ENCODE peak calls at places on chromosomes 13 and 19, in five cellular contexts. G is H1, J is stomach, Y is tibial nerve, R is ovary. X is an unnamed sample. For H3K27me3 and H3K4me1, the result is how much of the 10 kb centered on the place peaks cover.

GRCh38 chr19:17605761-17606745 is 50.6 kb downstream of the COLGALT1 start:
- DNase-seq in Y (peak), R (peak), J (peak), G (peak), X (peak)

GRCh38 chr19:34155686-34156085 is 16.6 kb upstream of the LSM14A start:
- DNase-seq in G (no peak), R (no peak), Y (no peak), J (no peak), X (no peak)

GRCh38 chr13:94009696-94010095 is 469.8 kb downstream of the DCT start:
- DNase-seq in R (no peak), Y (no peak), J (no peak), G (no peak), X (no peak)

GRCh38 chr13:21546372-21546771 is 57.6 kb downstream of the MICU2 start:
- DNase-seq in R (no peak), G (no peak), Y (no peak), J (no peak), X (no peak)

GRCh38 chr13:110913911-110914292 is 967 bp downstream of the ANKRD10 start:
- DNase-seq in R (no peak), J (no peak), Y (no peak), G (no peak), X (no peak)

GRCh38 chr13:61908906-61909305 is 493.3 kb upstream of the PCDH20 start:
- DNase-seq in Y (no peak), J (no peak), R (no peak), G (no peak), X (no peak)

GRCh38 chr19:55158848-55159793 is 1.6 kb upstream of the TNNI3 start:
- DNase-seq in Y (no peak), R (no peak), J (no peak), G (no peak), X (no peak)

GRCh38 chr19:40872209-40872608 is 9.8 kb downstream of the CYP2A7 start:
- DNase-seq in J (no peak), G (no peak), R (no peak), Y (no peak), X (no peak)

GRCh38 chr19:42124386-42124901 is 7.8 kb downstream of the POU2F2 start:
- DNase-seq in G (no peak), Y (no peak), J (no peak), R (no peak), X (no peak)

GRCh38 chr13:44801990-44802389 is 187.3 kb downstream of the NUFIP1 start:
- DNase-seq in G (no peak), J (peak), R (no peak), Y (no peak), X (no peak)

GRCh38 chr13:30241537-30241936 is 65.8 kb downstream of the KATNAL1 start:
- DNase-seq in R (no peak), Y (no peak), G (no peak), J (no peak), X (no peak)

GRCh38 chr19:45881082-45881908 is 4.6 kb downstream of the IRF2BP1 start:
- DNase-seq in R (no peak), G (no peak), Y (no peak), J (no peak), X (no peak)

DNA sequence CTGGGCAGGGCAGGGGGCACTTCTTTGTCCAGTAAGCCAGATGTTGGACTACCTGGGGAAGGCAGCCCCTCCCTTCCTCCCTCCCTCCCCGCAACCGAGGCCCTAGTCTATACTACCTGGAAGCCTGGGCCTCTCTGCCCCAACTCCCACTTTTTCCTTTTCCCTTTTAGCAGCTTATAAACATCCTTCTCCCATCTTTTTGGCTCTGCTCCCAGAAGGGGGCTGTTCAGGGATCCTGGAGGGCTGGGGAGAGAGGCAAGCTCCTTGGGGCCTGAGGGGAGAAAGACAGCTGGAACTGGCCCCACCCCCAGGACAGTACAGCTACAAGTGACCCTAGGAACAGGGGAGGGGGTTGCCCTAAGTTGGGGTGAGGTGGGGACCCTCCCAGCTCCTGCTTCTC is 44.9 kb downstream of the LYL1 start:
- DNase-seq in Y (no peak), R (no peak), G (no peak), J (no peak), X (no peak)
- H3K27me3 ChIP-seq in Y (under half), R (under half), G (half or more), J (under half), X (under half)

GRCh38 chr19:1400281-1401137 is 833 bp downstream of the GAMT start:
- DNase-seq in J (peak), G (no peak), R (no peak), Y (no peak), X (no peak)

GRCh38 chr19:1397838-1398237 is 3.5 kb downstream of the GAMT start:
- DNase-seq in Y (no peak), J (no peak), G (no peak), R (no peak), X (no peak)

GRCh38 chr19:1401138-1401888 is at the start of gene GAMT:
- DNase-seq in R (no peak), J (no peak), G (no peak), Y (no peak), X (no peak)

GRCh38 chr19:1399079-1399478 is 2.3 kb downstream of the GAMT start:
- DNase-seq in R (no peak), G (no peak), J (no peak), Y (no peak), X (no peak)

DNA sequence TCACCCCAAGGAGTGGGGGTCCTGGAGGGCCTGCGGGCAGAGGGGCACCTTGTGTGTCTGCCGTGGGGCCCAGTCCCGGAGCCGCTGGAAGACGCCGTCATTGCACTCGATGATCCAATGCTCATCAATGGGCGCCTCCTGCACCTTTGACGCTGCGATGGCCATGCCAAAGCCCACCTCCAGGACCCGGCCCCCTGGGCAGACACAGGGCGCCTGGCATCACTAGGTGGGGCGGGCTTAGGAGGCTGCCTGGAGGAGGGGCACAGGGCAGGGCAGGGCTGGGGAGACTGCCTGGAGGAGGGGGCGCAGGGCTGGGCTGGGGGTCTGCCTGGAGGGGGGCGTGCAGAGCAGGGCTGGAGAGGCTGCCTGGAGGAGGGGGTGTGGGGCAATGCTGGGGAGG is 1.6 kb downstream of the GAMT start:
- DNase-seq in R (no peak), G (no peak), J (no peak), Y (no peak), X (no peak)
- H3K4me1 ChIP-seq in R (under half), G (under half), J (half or more), Y (under half), X (under half)

DNA sequence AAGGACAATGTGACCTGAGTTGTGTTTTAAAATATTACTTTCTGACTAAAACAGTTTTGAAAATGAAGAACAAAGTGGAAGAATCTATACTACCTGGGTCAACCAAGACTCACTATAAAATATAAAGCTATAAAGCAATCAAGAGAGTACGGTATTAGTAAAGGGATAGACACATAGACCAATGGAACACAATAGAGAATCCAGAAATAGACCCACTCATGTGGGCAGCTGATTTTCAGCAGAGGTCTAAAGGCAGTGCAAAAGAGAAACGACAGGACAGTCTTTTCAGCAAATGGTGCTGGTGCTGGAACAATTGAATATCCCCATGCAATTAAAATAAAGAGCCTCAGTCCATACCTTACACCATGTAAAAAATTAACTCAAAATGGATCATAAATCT is 224.7 kb downstream of the RGCC start:
- DNase-seq in G (no peak), R (no peak), Y (no peak), J (no peak), X (no peak)
- TF ChIP-seq EP300 in G (no peak), R (no peak), Y (no peak), J (no peak), X (no peak)

GRCh38 chr19:10013316-10013715 is at the start of gene RDH8:
- DNase-seq in R (no peak), J (no peak), Y (no peak), G (no peak), X (no peak)
- H3K27me3 ChIP-seq in R (under half), J (under half), Y (under half), G (under half), X (under half)

GRCh38 chr19:6084821-6085220 is 25.5 kb downstream of the RFX2 start:
- DNase-seq in Y (no peak), J (no peak), G (no peak), R (no peak), X (no peak)

GRCh38 chr19:6088677-6089063 is 21.6 kb downstream of the RFX2 start:
- DNase-seq in J (no peak), R (no peak), G (no peak), Y (no peak), X (no peak)

GRCh38 chr19:6090634-6091033 is 19.7 kb downstream of the RFX2 start:
- DNase-seq in J (no peak), R (no peak), G (no peak), Y (no peak), X (no peak)

GRCh38 chr19:6086081-6086858 is 24.0 kb downstream of the RFX2 start:
- DNase-seq in J (no peak), R (no peak), G (no peak), Y (no peak), X (no peak)

DNA sequence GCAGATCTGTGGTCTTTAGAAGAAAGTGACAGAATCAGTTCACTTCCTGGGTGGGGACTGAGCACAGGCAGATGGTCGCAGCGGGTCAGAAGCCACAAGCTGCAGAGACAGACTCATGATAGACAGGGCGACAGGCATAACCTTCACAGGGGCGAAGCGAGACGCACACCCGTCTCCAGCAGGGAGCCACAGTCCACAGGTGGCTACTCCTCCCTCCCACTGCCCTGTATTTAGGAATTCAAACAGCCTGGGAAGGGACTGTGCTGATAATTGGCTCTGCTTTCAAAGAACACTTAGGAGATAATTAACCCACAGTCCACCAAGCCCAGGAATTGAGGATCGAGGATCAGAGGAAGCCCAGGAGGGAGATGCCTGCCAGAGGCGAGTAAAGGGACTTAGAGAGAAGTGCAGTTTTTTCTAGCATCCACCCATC is 23.2 kb downstream of the RFX2 start:
- DNase-seq in Y (no peak), R (no peak), J (no peak), G (no peak), X (no peak)
- H3K4me1 ChIP-seq in Y (under half), R (under half), J (under half), G (under half), X (under half)

GRCh38 chr13:109345433-109345941 is 440.9 kb downstream of the IRS2 start:
- DNase-seq in G (no peak), R (no peak), J (no peak), Y (no peak), X (no peak)
- TF ChIP-seq EP300 in G (no peak), R (no peak), J (no peak), Y (no peak), X (no peak)

GRCh38 chr13:20195846-20196245 is 3.1 kb upstream of the GJB2 start:
- DNase-seq in G (no peak), R (no peak), Y (no peak), J (no peak), X (no peak)

GRCh38 chr13:20193142-20193923 is 595 bp upstream of the GJB2 start:
- DNase-seq in J (no peak), G (peak), Y (no peak), R (no peak), X (no peak)

GRCh38 chr13:20197361-20197834 is 4.7 kb upstream of the GJB2 start:
- DNase-seq in R (no peak), G (no peak), J (no peak), Y (no peak), X (no peak)

GRCh38 chr13:20193924-20194631 is 1.3 kb upstream of the GJB2 start:
- DNase-seq in Y (no peak), R (no peak), J (no peak), G (no peak), X (no peak)

GRCh38 chr13:20198781-20199180 is 6.0 kb upstream of the GJB2 start:
- DNase-seq in G (no peak), R (no peak), J (no peak), Y (no peak), X (no peak)
- H3K27me3 ChIP-seq in G (under half), R (under half), J (under half), Y (under half), X (under half)

GRCh38 chr19:3192228-3192635 is 6.5 kb downstream of the NCLN start:
- DNase-seq in J (no peak), R (peak), Y (no peak), G (no peak), X (no peak)
- H3K4me1 ChIP-seq in J (under half), R (under half), Y (under half), G (under half), X (under half)

X was measured in sigmoid colon.